ENCODE peak calls at places on chromosomes 11 and 22, in nine cellular contexts. X is brain microvascular endothelial cell; U is AG08396; E is fibroblast of lung; B is activated T-cell treated with anti-CD3 and anti-CD28 coated beads, Interleukin-2, amount 50 U/mL, for 72 hours; D is activated gamma-delta T cell treated with Interleukin-2 at 50 U/mL for 16 hours; O is stimulated activated naive CD8-positive, alpha-beta T cell treated with anti-CD3 and anti-CD28 coated beads, Interleukin-15, Interleukin-2, amounts not matched to agents 100 U/mL and 50 U/mL, for 24 hours; A is hypothalamus; Y is activated CD8-positive, alpha-beta T cell treated with anti-CD3 and anti-CD28 coated beads for 36 hours. P is an unnamed sample.

GRCh38 chr22:50342651-50343540 is at the start of gene PPP6R2:
- DNase-seq in A (peak; percentile 62), O (peak; percentile 94), D (peak; percentile 85), E (peak; percentile 60), Y (peak; percentile 88), U (peak; percentile 95), X (peak; percentile 47), B (peak; percentile 95), P (peak; percentile 76)

GRCh38 chr11:62392944-62393628 is 25.7 kb upstream of the SCGB1A1 start:
- DNase-seq in A (no peak), O (no peak), B (no peak), X (no peak), E (no peak), Y (peak; percentile 24), U (no peak), D (no peak), P (peak; percentile 36)

GRCh38 chr11:128039140-128040021 is 548.0 kb downstream of the ETS1 start:
- DNase-seq in D (peak; percentile 74), O (peak; percentile 72), X (peak; percentile 45), A (no peak), Y (peak; percentile 91), E (peak; percentile 98), B (peak; percentile 81), U (peak; percentile 65), P (peak; percentile 99)

GRCh38 chr11:73227571-73228211 is 9.6 kb downstream of the P2RY2 start:
- DNase-seq in E (no peak), U (no peak), A (no peak), X (no peak), Y (no peak), B (no peak), D (no peak), O (no peak), P (no peak)

GRCh38 chr22:19607198-19608113 is 83.2 kb upstream of the CLDN5 start:
- DNase-seq in A (no peak), B (peak; percentile 42), X (no peak), Y (peak; percentile 50), E (no peak), O (peak; percentile 26), U (no peak), D (no peak), P (no peak)

GRCh38 chr11:102664001-102664752 is 39.0 kb upstream of the MMP20 start:
- DNase-seq in Y (peak; percentile 47), A (no peak), B (peak; percentile 18), D (no peak), E (no peak), O (peak; percentile 19), X (no peak), U (no peak), P (peak; percentile 46)

GRCh38 chr11:47532597-47533213 is 20.2 kb downstream of the CELF1 start:
- DNase-seq in U (no peak), Y (no peak), O (no peak), A (no peak), E (no peak), B (no peak), X (no peak), D (no peak), P (no peak)

GRCh38 chr11:294795-295194 is 4.5 kb downstream of the IFITM5 start:
- DNase-seq in A (no peak), U (no peak), B (no peak), O (no peak), E (no peak), D (no peak), Y (peak; percentile 6), X (no peak), P (no peak)

GRCh38 chr22:43173976-43174720 is 12.8 kb downstream of the TTLL12 start:
- DNase-seq in O (no peak), D (no peak), E (no peak), U (no peak), X (no peak), A (no peak), B (no peak), Y (no peak), P (no peak)

GRCh38 chr22:23603266-23603665 is 23.2 kb upstream of the IGLL1 start:
- DNase-seq in D (no peak), U (no peak), Y (no peak), E (no peak), A (no peak), O (no peak), X (no peak), B (no peak), P (no peak)

GRCh38 chr11:34327804-34328631 is 29.8 kb downstream of the ABTB2 start:
- DNase-seq in U (no peak), X (no peak), B (no peak), Y (no peak), O (no peak), D (no peak), E (no peak), A (no peak), P (no peak)

GRCh38 chr11:28559497-28559896 is 451.3 kb downstream of the METTL15 start:
- DNase-seq in A (no peak), B (no peak), Y (no peak), X (peak; percentile 51), U (no peak), D (no peak), O (no peak), E (peak; percentile 86), P (no peak)

GRCh38 chr22:38776086-38776485 is 17.9 kb downstream of the DNAL4 start:
- DNase-seq in A (no peak), Y (no peak), D (no peak), U (no peak), O (no peak), B (no peak), X (no peak), E (no peak), P (no peak)

GRCh38 chr22:44765571-44766285 is 13.4 kb downstream of the ARHGAP8 start:
- DNase-seq in U (no peak), Y (no peak), X (no peak), O (no peak), A (no peak), E (peak; percentile 36), D (no peak), B (no peak), P (no peak)

GRCh38 chr22:42863349-42863911 is 6.4 kb upstream of the ARFGAP3 start:
- DNase-seq in E (peak; percentile 98), A (no peak), X (peak; percentile 84), O (peak; percentile 53), D (no peak), B (peak; percentile 28), Y (peak; percentile 79), U (peak; percentile 63), P (peak; percentile 62)

GRCh38 chr11:77457340-77457739 is 16.6 kb downstream of the PAK1 start:
- DNase-seq in D (no peak), A (no peak), B (no peak), Y (no peak), E (no peak), U (no peak), O (no peak), X (no peak), P (no peak)

GRCh38 chr11:93512073-93512475 is 31.1 kb downstream of the SMCO4 start:
- DNase-seq in B (peak; percentile 32), D (no peak), U (no peak), X (no peak), O (no peak), Y (no peak), A (no peak), E (no peak), P (no peak)

GRCh38 chr11:135074397-135074998 is 662.5 kb upstream of the B3GAT1 start:
- DNase-seq in B (no peak), O (no peak), Y (no peak), X (no peak), D (no peak), E (peak; percentile 1), A (no peak), U (no peak), P (peak; percentile 24)

GRCh38 chr11:100866453-100866852 is 179.4 kb downstream of the ARHGAP42 start:
- DNase-seq in X (no peak), D (no peak), Y (no peak), A (no peak), E (no peak), U (no peak), O (no peak), B (no peak), P (peak; percentile 38)

GRCh38 chr11:110928373-110928772 is 216.1 kb upstream of the ARHGAP20 start:
- DNase-seq in Y (no peak), U (no peak), X (no peak), B (no peak), D (no peak), E (no peak), A (no peak), O (no peak), P (no peak)

GRCh38 chr11:100672483-100673038 is 14.5 kb upstream of the ARHGAP42 start:
- DNase-seq in Y (no peak), O (no peak), D (no peak), A (no peak), B (no peak), U (no peak), X (no peak), E (peak; percentile 33), P (no peak)

GRCh38 chr11:95412074-95412473 is 181.1 kb upstream of the SESN3 start:
- DNase-seq in B (no peak), U (no peak), O (no peak), E (no peak), X (no peak), D (no peak), Y (no peak), A (no peak), P (no peak)

GRCh38 chr11:23540101-23540561 is 679.9 kb upstream of the CCDC179 start:
- DNase-seq in O (no peak), B (peak; percentile 5), A (no peak), E (peak; percentile 77), U (peak; percentile 43), D (no peak), X (peak; percentile 32), Y (peak; percentile 8), P (peak; percentile 39)

GRCh38 chr11:118067006-118067405 is 9.9 kb upstream of the TMPRSS4 start:
- DNase-seq in Y (no peak), X (no peak), E (no peak), B (no peak), A (no peak), O (no peak), D (no peak), U (no peak), P (no peak)

GRCh38 chr11:10824888-10825287 is 16.2 kb upstream of the EIF4G2 start:
- DNase-seq in E (no peak), U (no peak), X (no peak), A (no peak), Y (no peak), O (no peak), D (no peak), B (no peak), P (peak; percentile 48)

GRCh38 chr11:534592-535518 is 521 bp downstream of the HRAS start:
- DNase-seq in O (peak; percentile 48), E (peak; percentile 19), U (peak; percentile 58), B (peak; percentile 50), A (no peak), D (no peak), Y (peak; percentile 41), X (no peak), P (peak; percentile 42)

GRCh38 chr11:126317681-126318641 is 14.1 kb downstream of the DCPS start:
- DNase-seq in U (peak; percentile 81), E (peak; percentile 91), D (no peak), A (no peak), B (peak; percentile 31), O (peak; percentile 46), Y (peak; percentile 72), X (peak; percentile 68), P (peak; percentile 85)

GRCh38 chr11:47488674-47489394 is 39.9 kb upstream of the RAPSN start:
- DNase-seq in E (no peak), D (no peak), B (no peak), Y (no peak), O (no peak), X (no peak), U (no peak), A (no peak), P (no peak)

GRCh38 chr11:57459112-57460016 is 964 bp upstream of the RTN4RL2 start:
- DNase-seq in X (no peak), D (peak; percentile 6), Y (peak; percentile 50), E (no peak), O (peak; percentile 33), B (peak; percentile 39), A (no peak), U (peak; percentile 24), P (peak; percentile 50)

GRCh38 chr11:34274712-34275398 is 83.0 kb downstream of the ABTB2 start:
- DNase-seq in U (peak; percentile 92), X (peak; percentile 85), B (no peak), Y (no peak), E (peak; percentile 98), O (no peak), A (peak; percentile 75), D (no peak), P (no peak)

GRCh38 chr11:28951191-28951590 is 843.0 kb downstream of the METTL15 start:
- DNase-seq in B (no peak), E (no peak), O (no peak), U (no peak), A (no peak), X (no peak), Y (no peak), D (no peak), P (no peak)

P was measured in NB4.